ENCODE peak calls at places on chromosomes 3 and 15, in five cellular contexts. T is cardiac fibroblast, O is left ventricle myocardium inferior, R is EL, A is uterus. U is an unnamed sample.
A peak's percentile ranks its signal among the peaks of the same experiment; 100 is the strongest.

GRCh38 chr15:77118787-77119410 is 48.0 kb upstream of the TSPAN3 start:
- DNase-seq in T (peak; percentile 86), O (no peak), R (peak; percentile 78), A (peak; percentile 46), U (no peak)

GRCh38 chr3:103851793-103852192 is 1417.0 kb downstream of the ZPLD1 start:
- DNase-seq in T (no peak), O (no peak), R (no peak), A (no peak), U (no peak)

GRCh38 chr3:169453256-169454059 is 210.1 kb downstream of the MECOM start:
- DNase-seq in T (no peak), O (no peak), R (no peak), A (no peak), U (no peak)

GRCh38 chr3:9230596-9230995 is 18.9 kb downstream of the SRGAP3 start:
- DNase-seq in T (no peak), O (no peak), R (no peak), A (no peak), U (no peak)

GRCh38 chr15:94026458-94026967 is 204.8 kb upstream of the MCTP2 start:
- DNase-seq in T (peak; percentile 53), O (no peak), R (peak; percentile 41), A (peak; percentile 70), U (no peak)

GRCh38 chr3:178146406-178146831 is 389.8 kb upstream of the KCNMB2 start:
- DNase-seq in T (no peak), O (no peak), R (no peak), A (no peak), U (no peak)

GRCh38 chr3:141878812-141879211 is 2.4 kb downstream of the ATP1B3 start:
- DNase-seq in T (peak; percentile 52), O (no peak), R (peak; percentile 66), A (no peak), U (no peak)

GRCh38 chr15:43433661-43434303 is 59.2 kb downstream of the TP53BP1 start:
- DNase-seq in T (no peak), O (no peak), R (no peak), A (no peak), U (no peak)

GRCh38 chr15:86178845-86179244 is 99.2 kb downstream of the AGBL1 start:
- DNase-seq in T (no peak), O (no peak), R (no peak), A (no peak), U (no peak)

U was measured in heart left ventricle.